ENCODE peak calls at places on chromosome 15, in six cellular contexts. L is tibial artery, J is endothelial cell of umbilical vein, N is AG09309, D is GM23338, E is heart left ventricle. B is an unnamed sample.

GRCh38 chr15:67931861-67932260 is 92.0 kb upstream of the RNU6-1 start:
- DNase-seq in N (no peak), J (no peak), D (no peak), L (no peak), E (no peak), B (no peak)

GRCh38 chr15:74958320-74958907 is 1.8 kb upstream of the RPP25 start:
- DNase-seq in N (no peak), L (peak), D (peak), J (no peak), E (peak), B (peak)

GRCh38 chr15:66278061-66278460 is 15.3 kb upstream of the DIS3L start:
- DNase-seq in L (no peak), N (no peak), J (no peak), E (no peak), D (no peak), B (no peak)

GRCh38 chr15:28112101-28112760 is 13.1 kb upstream of the OCA2 start:
- DNase-seq in J (no peak), N (no peak), E (no peak), D (no peak), L (no peak), B (no peak)

GRCh38 chr15:70508561-70509281 is 254.6 kb downstream of the UACA start:
- DNase-seq in E (no peak), J (peak), L (no peak), N (peak), D (peak), B (no peak)

GRCh38 chr15:95669146-95669922 is 661.2 kb upstream of the NR2F2 start:
- DNase-seq in D (peak), E (no peak), J (peak), N (no peak), L (no peak), B (no peak)

GRCh38 chr15:49438970-49439631 is 16.1 kb downstream of the FGF7 start:
- DNase-seq in E (peak), J (peak), D (peak), L (peak), N (no peak), B (peak)

GRCh38 chr15:67775265-67775664 is 50.0 kb upstream of the SKOR1 start:
- DNase-seq in J (no peak), L (no peak), N (no peak), D (no peak), E (no peak), B (no peak)

GRCh38 chr15:90062729-90063684 is 39.3 kb downstream of the IDH2 start:
- DNase-seq in L (no peak), E (no peak), N (no peak), D (no peak), J (no peak), B (no peak)

GRCh38 chr15:52153900-52154895 is 37.0 kb downstream of the GNB5 start:
- DNase-seq in N (no peak), E (no peak), J (no peak), L (no peak), D (no peak), B (no peak)

GRCh38 chr15:70466895-70467529 is 296.3 kb downstream of the UACA start:
- DNase-seq in J (peak), E (peak), N (peak), L (peak), D (peak), B (peak)

GRCh38 chr15:76626611-76627010 is 278.5 kb downstream of the SCAPER start:
- DNase-seq in J (peak), E (no peak), N (no peak), L (no peak), D (no peak), B (no peak)

GRCh38 chr15:76625267-76625666 is 279.9 kb downstream of the SCAPER start:
- DNase-seq in D (peak), E (no peak), J (no peak), N (no peak), L (no peak), B (no peak)
- TF ChIP-seq CTCF in D (peak), E (no peak), J (no peak), N (no peak), L (no peak), B (no peak)

GRCh38 chr15:82570721-82571519 is 30.7 kb upstream of the RPS17 start:
- DNase-seq in D (peak), L (no peak), N (no peak), J (no peak), E (no peak), B (no peak)
- H3K4me3 ChIP-seq in D (peak), L (peak), N (peak), J (no peak), E (peak), B (peak)

DNA sequence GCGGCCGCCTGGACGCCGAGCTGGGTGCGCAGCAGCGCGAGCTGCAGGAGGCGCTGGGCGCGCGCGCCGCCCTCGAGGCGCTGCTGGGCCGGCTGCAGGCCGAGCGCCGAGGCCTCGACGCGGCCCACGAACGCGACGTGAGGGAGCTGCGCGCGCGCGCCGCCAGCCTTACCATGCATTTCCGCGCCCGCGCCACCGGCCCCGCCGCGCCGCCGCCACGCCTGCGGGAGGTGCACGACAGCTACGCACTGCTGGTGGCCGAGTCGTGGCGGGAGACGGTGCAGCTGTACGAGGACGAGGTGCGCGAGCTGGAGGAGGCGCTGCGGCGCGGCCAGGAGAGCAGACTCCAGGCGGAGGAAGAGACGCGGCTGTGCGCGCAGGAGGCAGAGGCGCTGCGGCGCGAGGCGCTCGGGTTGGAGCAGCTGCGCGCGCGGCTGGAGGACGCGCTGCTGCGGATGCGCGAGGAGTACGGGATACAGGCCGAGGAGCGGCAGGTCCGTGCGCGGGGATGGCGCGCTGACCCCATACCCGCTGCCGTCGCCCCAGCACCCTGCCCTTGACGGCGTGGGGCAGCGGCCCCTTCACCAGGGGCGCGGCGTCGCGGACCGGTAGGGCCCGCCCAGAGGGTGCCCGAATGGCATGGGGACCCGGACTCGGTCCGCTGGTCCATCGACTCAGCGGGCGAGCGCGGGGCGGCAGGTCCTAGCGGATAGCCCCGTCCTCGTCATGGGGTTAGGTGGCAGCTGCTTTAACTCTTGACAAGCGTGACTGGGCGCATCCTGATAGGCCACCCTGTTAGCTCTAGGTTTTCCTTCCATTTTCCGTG is 849 bp downstream of the SYNM start:
- DNase-seq in J (peak), D (peak), E (peak), L (peak), N (no peak), B (peak)
- TF ChIP-seq CTCF in J (no peak), D (no peak), E (no peak), L (no peak), N (no peak), B (no peak)

DNA sequence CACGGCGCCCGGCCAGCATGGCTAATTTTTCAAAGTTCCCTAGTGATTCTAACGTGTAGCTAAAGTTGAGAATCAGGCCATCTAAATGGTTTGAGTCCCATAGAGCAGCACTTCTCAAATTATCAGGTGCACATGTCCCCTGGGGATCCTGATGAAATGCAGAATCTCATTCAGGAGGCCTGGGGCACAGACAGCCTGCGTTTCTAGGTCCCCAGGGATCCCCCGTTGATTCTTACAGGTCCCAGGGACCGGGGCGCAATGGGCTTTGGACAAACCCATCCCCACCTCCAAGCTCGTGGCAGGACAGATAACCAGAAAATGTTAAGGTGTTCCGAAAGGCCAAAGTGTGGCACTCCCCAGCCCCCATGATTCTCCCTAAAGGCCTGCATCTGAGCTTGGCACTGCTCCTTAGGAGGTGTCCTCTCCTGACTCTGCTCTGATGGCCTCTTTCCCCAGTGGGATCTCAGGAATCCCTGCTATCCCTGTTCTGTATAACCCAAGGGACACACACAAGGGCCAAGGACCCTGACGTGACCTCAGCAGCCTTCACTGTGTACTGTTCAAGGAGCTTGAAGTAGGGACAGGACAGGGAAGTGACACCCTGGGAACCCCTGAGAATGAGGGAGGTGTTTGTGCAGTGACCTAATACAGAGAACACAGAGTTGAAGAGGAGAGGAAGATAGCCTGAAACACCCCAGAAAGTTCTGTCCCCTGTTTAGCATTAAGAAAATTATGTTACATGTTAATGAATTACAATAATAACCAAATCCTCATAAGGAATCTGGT is 8.0 kb downstream of the LRRK1 start:
- DNase-seq in D (no peak), N (no peak), J (no peak), L (no peak), E (no peak), B (no peak)
- H3K4me3 ChIP-seq in D (no peak), N (no peak), J (no peak), L (no peak), E (no peak), B (no peak)

GRCh38 chr15:64093627-64094417 is at the start of gene CIAO2A:
- DNase-seq in D (peak), L (peak), E (peak), N (peak), J (peak), B (peak)

GRCh38 chr15:64089553-64090280 is 3.9 kb downstream of the CIAO2A start:
- DNase-seq in E (no peak), N (no peak), J (no peak), L (no peak), D (no peak), B (no peak)

GRCh38 chr15:64090527-64090926 is 3.1 kb downstream of the CIAO2A start:
- DNase-seq in D (no peak), J (no peak), N (no peak), E (peak), L (no peak), B (no peak)

GRCh38 chr15:64092864-64093626 is 593 bp downstream of the CIAO2A start:
- DNase-seq in L (peak), E (peak), N (no peak), D (peak), J (peak), B (peak)

DNA sequence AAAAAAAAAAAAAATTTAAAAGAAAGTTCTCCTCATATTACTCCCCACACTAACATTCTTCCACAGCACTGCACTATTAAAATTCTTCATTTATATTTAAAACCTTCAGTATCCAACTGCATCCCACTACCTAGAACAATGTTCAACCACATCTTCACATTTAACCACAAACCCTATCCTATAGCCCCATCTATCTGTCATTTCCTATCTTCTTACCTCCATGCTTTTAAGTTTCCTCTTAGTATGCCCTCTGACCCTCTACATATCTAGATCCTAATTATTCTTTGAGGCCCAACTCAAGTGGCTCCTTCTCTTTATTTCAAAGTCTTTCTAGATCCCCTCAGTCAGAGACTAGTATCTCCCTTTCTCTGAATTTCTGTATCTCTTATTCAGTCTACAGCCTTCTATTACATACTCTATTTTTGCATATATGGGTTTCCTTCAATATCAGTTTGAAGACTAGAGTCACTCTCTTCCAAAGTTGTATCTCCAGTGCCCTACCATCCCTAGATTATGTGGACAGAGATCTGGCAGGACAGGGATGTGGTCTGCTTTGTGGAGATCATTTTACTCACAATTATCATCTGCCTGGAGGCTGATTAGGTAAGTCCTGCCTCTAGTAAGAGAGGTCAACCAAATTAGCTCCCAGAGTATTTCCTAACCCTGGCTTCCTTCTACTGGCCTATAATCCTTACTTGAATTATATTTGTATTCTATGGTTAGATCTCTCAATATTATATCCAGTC is 1.4 kb downstream of the CIAO2A start:
- DNase-seq in L (no peak), E (no peak), D (peak), N (no peak), J (no peak), B (no peak)
- TF ChIP-seq CTCF in L (no peak), E (no peak), D (peak), N (no peak), J (no peak), B (no peak)

GRCh38 chr15:58065011-58065444 is 483 bp downstream of the ALDH1A2 start:
- DNase-seq in J (peak), D (peak), E (peak), N (no peak), L (no peak), B (peak)
- H3K4me3 ChIP-seq in J (peak), D (peak), E (peak), N (no peak), L (peak), B (peak)

DNA sequence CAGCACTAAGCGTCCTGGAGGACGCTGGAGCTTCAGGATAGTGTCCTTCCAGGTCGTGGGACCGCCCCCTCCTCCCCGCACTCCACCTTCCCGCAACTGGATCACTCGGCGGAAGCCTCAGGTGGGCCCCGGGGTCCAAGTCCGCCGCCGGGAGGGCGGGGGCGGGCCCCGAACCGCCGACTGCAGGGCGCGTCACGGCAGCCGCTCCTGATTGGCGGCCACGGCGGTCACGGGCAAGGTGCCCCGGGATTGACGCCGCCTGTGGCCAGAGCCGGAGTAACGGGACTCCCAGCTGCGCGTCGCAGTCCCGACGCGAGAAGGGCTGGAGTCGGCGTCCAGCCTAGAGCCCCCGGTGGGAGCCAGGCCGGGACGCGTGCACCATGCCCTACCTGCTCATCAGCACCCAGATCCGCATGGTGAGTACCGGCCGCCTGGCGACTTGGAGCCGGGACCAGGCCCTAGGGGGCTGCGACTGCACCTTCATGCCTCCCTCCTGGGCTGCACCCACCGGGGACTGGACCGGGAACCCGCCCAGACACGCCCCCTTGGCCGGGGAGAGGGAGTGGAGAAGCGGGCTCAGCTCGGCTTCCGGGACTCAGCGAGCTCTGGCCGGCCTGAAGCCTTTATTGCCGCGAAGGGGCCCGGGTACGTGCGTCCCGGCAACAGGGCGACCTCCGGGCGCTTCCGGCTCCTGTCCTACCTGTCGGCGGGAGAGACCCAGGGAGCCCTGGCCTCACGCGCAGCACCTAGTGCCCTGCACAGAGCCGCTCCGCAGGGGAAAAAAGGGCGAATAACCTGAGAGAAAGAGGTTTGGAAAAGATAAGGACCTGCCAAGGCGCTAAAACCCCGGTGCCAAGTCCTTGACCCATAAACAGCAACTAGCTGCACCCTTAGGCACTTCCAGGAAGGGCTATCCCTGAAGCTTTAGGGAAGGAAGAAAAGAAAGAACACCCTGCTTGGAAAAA is at the start of gene GCHFR:
- DNase-seq in N (no peak), L (peak), D (peak), J (peak), E (peak), B (peak)
- TF ChIP-seq CTCF in N (peak), L (peak), D (no peak), J (no peak), E (peak), B (peak)

GRCh38 chr15:81296218-81296617 is 27.7 kb downstream of the STARD5 start:
- DNase-seq in E (no peak), D (no peak), J (no peak), L (peak), N (no peak), B (no peak)
- H3K4me3 ChIP-seq in E (no peak), D (no peak), J (no peak), L (no peak), N (no peak), B (no peak)

B was measured in left ventricle myocardium inferior.